ENCODE peak calls at places on chromosomes 2 and 18, in seven cellular contexts. One of them, this sample, is unnamed.

GRCh38 chr2:181037922-181038321 is 57.5 kb downstream of the UBE2E3 start:
- DNase-seq in upper lobe of left lung: no peak
- DNase-seq in T-helper 9 cell: no peak
- DNase-seq in foreskin keratinocyte: peak; percentile 57
- DNase-seq in effector CD8-positive, alpha-beta T cell: no peak
- DNase-seq in skeletal muscle cell: no peak
- DNase-seq in stimulated activated CD8-positive, alpha-beta memory T cell treated with anti-CD3 and anti-CD28 coated beads, Interleukin-15, amount 100 ng/mL, for 48 hours: no peak
- DNase-seq in this sample: no peak

GRCh38 chr2:42072349-42073118 is 24.7 kb downstream of the PKDCC start:
- DNase-seq in skeletal muscle cell: peak; percentile 69
- DNase-seq in foreskin keratinocyte: no peak
- DNase-seq in T-helper 9 cell: no peak
- DNase-seq in upper lobe of left lung: peak; percentile 81
- DNase-seq in effector CD8-positive, alpha-beta T cell: no peak
- DNase-seq in stimulated activated CD8-positive, alpha-beta memory T cell treated with anti-CD3 and anti-CD28 coated beads, Interleukin-15, amount 100 ng/mL, for 48 hours: no peak
- DNase-seq in this sample: no peak

GRCh38 chr18:21300035-21300434 is 58.0 kb downstream of the GREB1L start:
- DNase-seq in foreskin keratinocyte: no peak
- DNase-seq in upper lobe of left lung: no peak
- DNase-seq in skeletal muscle cell: no peak
- DNase-seq in effector CD8-positive, alpha-beta T cell: no peak
- DNase-seq in T-helper 9 cell: no peak
- DNase-seq in stimulated activated CD8-positive, alpha-beta memory T cell treated with anti-CD3 and anti-CD28 coated beads, Interleukin-15, amount 100 ng/mL, for 48 hours: no peak
- DNase-seq in this sample: no peak

GRCh38 chr2:109555346-109555900 is 58.3 kb downstream of the SEPTIN10 start:
- DNase-seq in skeletal muscle cell: no peak
- DNase-seq in upper lobe of left lung: no peak
- DNase-seq in T-helper 9 cell: no peak
- DNase-seq in stimulated activated CD8-positive, alpha-beta memory T cell treated with anti-CD3 and anti-CD28 coated beads, Interleukin-15, amount 100 ng/mL, for 48 hours: no peak
- DNase-seq in foreskin keratinocyte: no peak
- DNase-seq in effector CD8-positive, alpha-beta T cell: no peak
- DNase-seq in this sample: no peak

GRCh38 chr2:137672961-137673552 is 291.2 kb upstream of the HNMT start:
- DNase-seq in stimulated activated CD8-positive, alpha-beta memory T cell treated with anti-CD3 and anti-CD28 coated beads, Interleukin-15, amount 100 ng/mL, for 48 hours: no peak
- DNase-seq in T-helper 9 cell: no peak
- DNase-seq in foreskin keratinocyte: no peak
- DNase-seq in skeletal muscle cell: no peak
- DNase-seq in effector CD8-positive, alpha-beta T cell: no peak
- DNase-seq in upper lobe of left lung: no peak
- DNase-seq in this sample: no peak

GRCh38 chr18:22551536-22552151 is 133.9 kb upstream of the CTAGE1 start:
- DNase-seq in stimulated activated CD8-positive, alpha-beta memory T cell treated with anti-CD3 and anti-CD28 coated beads, Interleukin-15, amount 100 ng/mL, for 48 hours: no peak
- DNase-seq in T-helper 9 cell: no peak
- DNase-seq in skeletal muscle cell: no peak
- DNase-seq in effector CD8-positive, alpha-beta T cell: no peak
- DNase-seq in upper lobe of left lung: no peak
- DNase-seq in foreskin keratinocyte: peak; percentile 99
- DNase-seq in this sample: no peak

GRCh38 chr2:46068604-46069003 is 228.6 kb upstream of the EPAS1 start:
- DNase-seq in foreskin keratinocyte: no peak
- DNase-seq in T-helper 9 cell: no peak
- DNase-seq in skeletal muscle cell: no peak
- DNase-seq in effector CD8-positive, alpha-beta T cell: no peak
- DNase-seq in stimulated activated CD8-positive, alpha-beta memory T cell treated with anti-CD3 and anti-CD28 coated beads, Interleukin-15, amount 100 ng/mL, for 48 hours: no peak
- DNase-seq in upper lobe of left lung: no peak
- DNase-seq in this sample: no peak

GRCh38 chr2:128727914-128728313 is 409.2 kb upstream of the HS6ST1 start:
- DNase-seq in foreskin keratinocyte: peak; percentile 80
- DNase-seq in T-helper 9 cell: no peak
- DNase-seq in effector CD8-positive, alpha-beta T cell: no peak
- DNase-seq in upper lobe of left lung: no peak
- DNase-seq in skeletal muscle cell: peak; percentile 92
- DNase-seq in stimulated activated CD8-positive, alpha-beta memory T cell treated with anti-CD3 and anti-CD28 coated beads, Interleukin-15, amount 100 ng/mL, for 48 hours: no peak
- DNase-seq in this sample: no peak

GRCh38 chr18:48151421-48152095 is 221.1 kb upstream of the SMAD2 start:
- DNase-seq in stimulated activated CD8-positive, alpha-beta memory T cell treated with anti-CD3 and anti-CD28 coated beads, Interleukin-15, amount 100 ng/mL, for 48 hours: no peak
- DNase-seq in foreskin keratinocyte: no peak
- DNase-seq in T-helper 9 cell: no peak
- DNase-seq in skeletal muscle cell: no peak
- DNase-seq in upper lobe of left lung: no peak
- DNase-seq in effector CD8-positive, alpha-beta T cell: no peak
- DNase-seq in this sample: no peak

GRCh38 chr2:62178741-62179271 is 17.1 kb upstream of the B3GNT2 start:
- DNase-seq in effector CD8-positive, alpha-beta T cell: no peak
- DNase-seq in skeletal muscle cell: no peak
- DNase-seq in stimulated activated CD8-positive, alpha-beta memory T cell treated with anti-CD3 and anti-CD28 coated beads, Interleukin-15, amount 100 ng/mL, for 48 hours: no peak
- DNase-seq in foreskin keratinocyte: no peak
- DNase-seq in upper lobe of left lung: no peak
- DNase-seq in T-helper 9 cell: no peak
- DNase-seq in this sample: no peak

GRCh38 chr2:100889286-100889685 is 69.3 kb downstream of the NPAS2 start:
- DNase-seq in foreskin keratinocyte: no peak
- DNase-seq in effector CD8-positive, alpha-beta T cell: no peak
- DNase-seq in stimulated activated CD8-positive, alpha-beta memory T cell treated with anti-CD3 and anti-CD28 coated beads, Interleukin-15, amount 100 ng/mL, for 48 hours: no peak
- DNase-seq in T-helper 9 cell: no peak
- DNase-seq in upper lobe of left lung: no peak
- DNase-seq in skeletal muscle cell: no peak
- DNase-seq in this sample: no peak

GRCh38 chr18:36185157-36185556 is 2.1 kb upstream of the MOCOS start:
- DNase-seq in effector CD8-positive, alpha-beta T cell: no peak
- DNase-seq in upper lobe of left lung: no peak
- DNase-seq in foreskin keratinocyte: no peak
- DNase-seq in skeletal muscle cell: no peak
- DNase-seq in stimulated activated CD8-positive, alpha-beta memory T cell treated with anti-CD3 and anti-CD28 coated beads, Interleukin-15, amount 100 ng/mL, for 48 hours: no peak
- DNase-seq in T-helper 9 cell: no peak
- DNase-seq in this sample: no peak

GRCh38 chr2:216343221-216343985 is 28.9 kb downstream of the MARCHF4 start:
- DNase-seq in skeletal muscle cell: no peak
- DNase-seq in T-helper 9 cell: no peak
- DNase-seq in upper lobe of left lung: no peak
- DNase-seq in stimulated activated CD8-positive, alpha-beta memory T cell treated with anti-CD3 and anti-CD28 coated beads, Interleukin-15, amount 100 ng/mL, for 48 hours: no peak
- DNase-seq in foreskin keratinocyte: no peak
- DNase-seq in effector CD8-positive, alpha-beta T cell: no peak
- DNase-seq in this sample: no peak

GRCh38 chr2:54042908-54043620 is 72.3 kb upstream of the PSME4 start:
- DNase-seq in stimulated activated CD8-positive, alpha-beta memory T cell treated with anti-CD3 and anti-CD28 coated beads, Interleukin-15, amount 100 ng/mL, for 48 hours: no peak
- DNase-seq in skeletal muscle cell: no peak
- DNase-seq in T-helper 9 cell: no peak
- DNase-seq in upper lobe of left lung: no peak
- DNase-seq in effector CD8-positive, alpha-beta T cell: no peak
- DNase-seq in foreskin keratinocyte: no peak
- DNase-seq in this sample: no peak

GRCh38 chr2:196166876-196167275 is 4.5 kb downstream of the STK17B start:
- DNase-seq in T-helper 9 cell: no peak
- DNase-seq in upper lobe of left lung: no peak
- DNase-seq in effector CD8-positive, alpha-beta T cell: no peak
- DNase-seq in skeletal muscle cell: peak; percentile 47
- DNase-seq in stimulated activated CD8-positive, alpha-beta memory T cell treated with anti-CD3 and anti-CD28 coated beads, Interleukin-15, amount 100 ng/mL, for 48 hours: no peak
- DNase-seq in foreskin keratinocyte: peak; percentile 52
- DNase-seq in this sample: no peak

GRCh38 chr2:121075006-121075545 is 209.9 kb downstream of the TFCP2L1 start:
- DNase-seq in upper lobe of left lung: no peak
- DNase-seq in stimulated activated CD8-positive, alpha-beta memory T cell treated with anti-CD3 and anti-CD28 coated beads, Interleukin-15, amount 100 ng/mL, for 48 hours: peak; percentile 44
- DNase-seq in foreskin keratinocyte: peak; percentile 96
- DNase-seq in T-helper 9 cell: no peak
- DNase-seq in effector CD8-positive, alpha-beta T cell: no peak
- DNase-seq in skeletal muscle cell: peak; percentile 88
- DNase-seq in this sample: no peak

GRCh38 chr18:42137671-42138375 is 182.8 kb downstream of the PIK3C3 start:
- DNase-seq in upper lobe of left lung: no peak
- DNase-seq in effector CD8-positive, alpha-beta T cell: no peak
- DNase-seq in skeletal muscle cell: no peak
- DNase-seq in T-helper 9 cell: no peak
- DNase-seq in stimulated activated CD8-positive, alpha-beta memory T cell treated with anti-CD3 and anti-CD28 coated beads, Interleukin-15, amount 100 ng/mL, for 48 hours: no peak
- DNase-seq in foreskin keratinocyte: no peak
- DNase-seq in this sample: no peak

GRCh38 chr2:61763605-61764034 is 90.2 kb downstream of the FAM161A start:
- DNase-seq in effector CD8-positive, alpha-beta T cell: no peak
- DNase-seq in stimulated activated CD8-positive, alpha-beta memory T cell treated with anti-CD3 and anti-CD28 coated beads, Interleukin-15, amount 100 ng/mL, for 48 hours: no peak
- DNase-seq in skeletal muscle cell: peak; percentile 64
- DNase-seq in upper lobe of left lung: peak; percentile 90
- DNase-seq in foreskin keratinocyte: no peak
- DNase-seq in T-helper 9 cell: no peak
- DNase-seq in this sample: peak; percentile 54

GRCh38 chr2:176177580-176178270 is 10.7 kb upstream of the HOXD1 start:
- DNase-seq in upper lobe of left lung: peak; percentile 79
- DNase-seq in stimulated activated CD8-positive, alpha-beta memory T cell treated with anti-CD3 and anti-CD28 coated beads, Interleukin-15, amount 100 ng/mL, for 48 hours: no peak
- DNase-seq in T-helper 9 cell: no peak
- DNase-seq in foreskin keratinocyte: no peak
- DNase-seq in effector CD8-positive, alpha-beta T cell: no peak
- DNase-seq in skeletal muscle cell: no peak
- DNase-seq in this sample: no peak

GRCh38 chr2:186422226-186422625 is 63.8 kb upstream of the ZC3H15 start:
- DNase-seq in foreskin keratinocyte: peak; percentile 94
- DNase-seq in effector CD8-positive, alpha-beta T cell: no peak
- DNase-seq in T-helper 9 cell: no peak
- DNase-seq in upper lobe of left lung: no peak
- DNase-seq in skeletal muscle cell: peak; percentile 85
- DNase-seq in stimulated activated CD8-positive, alpha-beta memory T cell treated with anti-CD3 and anti-CD28 coated beads, Interleukin-15, amount 100 ng/mL, for 48 hours: no peak
- DNase-seq in this sample: no peak

GRCh38 chr2:215485032-215485431 is 49.2 kb upstream of the FN1 start:
- DNase-seq in stimulated activated CD8-positive, alpha-beta memory T cell treated with anti-CD3 and anti-CD28 coated beads, Interleukin-15, amount 100 ng/mL, for 48 hours: no peak
- DNase-seq in upper lobe of left lung: no peak
- DNase-seq in foreskin keratinocyte: no peak
- DNase-seq in T-helper 9 cell: no peak
- DNase-seq in effector CD8-positive, alpha-beta T cell: no peak
- DNase-seq in skeletal muscle cell: no peak
- DNase-seq in this sample: no peak

GRCh38 chr2:126482582-126483464 is 173.1 kb upstream of the GYPC start:
- DNase-seq in effector CD8-positive, alpha-beta T cell: no peak
- DNase-seq in T-helper 9 cell: no peak
- DNase-seq in stimulated activated CD8-positive, alpha-beta memory T cell treated with anti-CD3 and anti-CD28 coated beads, Interleukin-15, amount 100 ng/mL, for 48 hours: no peak
- DNase-seq in skeletal muscle cell: no peak
- DNase-seq in foreskin keratinocyte: no peak
- DNase-seq in upper lobe of left lung: peak; percentile 37
- DNase-seq in this sample: no peak

GRCh38 chr2:142675398-142675797 is 202.1 kb upstream of the KYNU start:
- DNase-seq in effector CD8-positive, alpha-beta T cell: no peak
- DNase-seq in upper lobe of left lung: no peak
- DNase-seq in stimulated activated CD8-positive, alpha-beta memory T cell treated with anti-CD3 and anti-CD28 coated beads, Interleukin-15, amount 100 ng/mL, for 48 hours: no peak
- DNase-seq in skeletal muscle cell: no peak
- DNase-seq in foreskin keratinocyte: no peak
- DNase-seq in T-helper 9 cell: no peak
- DNase-seq in this sample: no peak